ENCODE peak calls at places on chromosomes 2 and 18, in five cellular contexts. Q, D, Y, P and V are unnamed samples. For H3K4me1 and H3K27me3, the result is how much of the 10 kb centered on the place peaks cover.

GRCh38 chr18:62736077-62736476 is 20.7 kb downstream of the PHLPP1 start:
- DNase-seq in Q (no peak), P (no peak), Y (no peak), D (no peak), V (no peak)

GRCh38 chr18:46199515-46200147 is 95.4 kb downstream of the HAUS1 start:
- DNase-seq in Y (no peak), Q (peak), D (peak), P (no peak), V (no peak)

GRCh38 chr2:202361133-202361532 is 15.0 kb upstream of the BMPR2 start:
- DNase-seq in D (peak), Q (peak), Y (no peak), P (no peak), V (no peak)

GRCh38 chr2:197496695-197497094 is 2.9 kb downstream of the HSPD1 start:
- DNase-seq in P (no peak), Q (no peak), Y (no peak), D (no peak), V (no peak)

GRCh38 chr2:196927318-196928225 is 1.1 kb upstream of the PGAP1 start:
- DNase-seq in D (peak), Y (no peak), P (no peak), Q (peak), V (no peak)

GRCh38 chr2:142100967-142101366 is 29.8 kb downstream of the LRP1B start:
- DNase-seq in P (no peak), D (peak), Q (no peak), Y (no peak), V (no peak)

GRCh38 chr18:820591-821170 is 8.6 kb upstream of the YES1 start:
- DNase-seq in Q (no peak), P (no peak), D (no peak), Y (no peak), V (no peak)

GRCh38 chr2:71938659-71939587 is 208.7 kb downstream of the CYP26B1 start:
- DNase-seq in D (no peak), Q (no peak), Y (no peak), P (no peak), V (peak)

GRCh38 chr2:17615728-17616351 is 75.3 kb downstream of the VSNL1 start:
- DNase-seq in Q (peak), D (peak), P (no peak), Y (no peak), V (no peak)

GRCh38 chr2:146927080-146927714 is 917.6 kb upstream of the ACVR2A start:
- DNase-seq in P (no peak), Q (peak), D (peak), Y (peak), V (no peak)

GRCh38 chr2:27305516-27305915 is 2.7 kb downstream of the UCN start:
- DNase-seq in P (no peak), Q (no peak), D (no peak), Y (no peak), V (no peak)

GRCh38 chr18:57435851-57436192 is 648 bp downstream of the ONECUT2 start:
- DNase-seq in Y (no peak), P (no peak), D (no peak), Q (no peak), V (no peak)

GRCh38 chr18:50797147-50797546 is 22.7 kb downstream of the MRO start:
- DNase-seq in P (no peak), Q (no peak), Y (no peak), D (no peak), V (no peak)

GRCh38 chr2:200788129-200788718 is 23.5 kb upstream of the BZW1 start:
- DNase-seq in P (no peak), Q (peak), D (peak), Y (no peak), V (no peak)

GRCh38 chr18:57863706-57864105 is 60.6 kb upstream of the ATP8B1 start:
- DNase-seq in Y (no peak), P (no peak), Q (peak), D (no peak), V (no peak)

GRCh38 chr2:47282621-47283272 is 120.2 kb upstream of the MSH2 start:
- DNase-seq in P (no peak), D (no peak), Q (no peak), Y (no peak), V (no peak)

GRCh38 chr2:101150306-101151140 is 659 bp downstream of the TBC1D8 start:
- DNase-seq in D (peak), Y (peak), Q (peak), P (no peak), V (no peak)

GRCh38 chr2:216643986-216644662 is 10.9 kb downstream of the IGFBP2 start:
- DNase-seq in Q (peak), P (no peak), D (no peak), Y (no peak), V (peak)

GRCh38 chr2:204477358-204477950 is 67.8 kb upstream of the PARD3B start:
- DNase-seq in D (no peak), P (no peak), Q (peak), Y (no peak), V (no peak)

GRCh38 chr18:41674466-41674865 is 280.6 kb upstream of the PIK3C3 start:
- DNase-seq in P (no peak), Q (no peak), Y (no peak), D (no peak), V (no peak)

GRCh38 chr2:207285451-207285771 is 119.7 kb upstream of the KLF7 start:
- DNase-seq in Y (no peak), P (no peak), Q (no peak), D (no peak), V (no peak)

GRCh38 chr2:26268184-26268583 is 23.4 kb downstream of the HADHB start:
- DNase-seq in Y (no peak), P (no peak), Q (peak), D (peak), V (no peak)

GRCh38 chr2:7725132-7725849 is 808.1 kb downstream of the RNF144A start:
- DNase-seq in Q (peak), Y (no peak), P (no peak), D (no peak), V (no peak)

GRCh38 chr18:57921708-57922107 is 118.6 kb upstream of the ATP8B1 start:
- DNase-seq in P (no peak), Q (peak), D (no peak), Y (no peak), V (no peak)

GRCh38 chr2:18750662-18751554 is 161.5 kb upstream of the NT5C1B start:
- DNase-seq in Q (peak), D (peak), P (no peak), Y (no peak), V (no peak)

GRCh38 chr2:73418343-73418742 is 32.7 kb downstream of the ALMS1 start:
- DNase-seq in Y (peak), Q (peak), D (peak), P (no peak), V (peak)

GRCh38 chr2:239381709-239382134 is 19.1 kb downstream of the HDAC4 start:
- DNase-seq in Q (no peak), Y (peak), D (no peak), P (no peak), V (no peak)

GRCh38 chr2:105299290-105299689 is 30.2 kb downstream of the TGFBRAP1 start:
- DNase-seq in Q (no peak), D (no peak), Y (no peak), P (no peak), V (no peak)

GRCh38 chr2:187918996-187919821 is 365.0 kb upstream of the TFPI start:
- DNase-seq in D (no peak), Y (no peak), P (no peak), Q (no peak), V (no peak)

GRCh38 chr2:96554293-96555145 is 18.0 kb downstream of the ARID5A start:
- DNase-seq in P (peak), D (peak), Y (peak), Q (peak), V (peak)

GRCh38 chr18:62716679-62717058 is 1.3 kb downstream of the PHLPP1 start:
- DNase-seq in Q (peak), Y (peak), D (peak), P (peak), V (peak)

GRCh38 chr2:55156326-55156725 is 75.8 kb downstream of the CLHC1 start:
- DNase-seq in Y (no peak), D (peak), P (no peak), Q (peak), V (no peak)

GRCh38 chr2:224401641-224402342 is at the start of gene FAM124B:
- DNase-seq in P (peak), D (no peak), Y (peak), Q (peak), V (peak)

DNA sequence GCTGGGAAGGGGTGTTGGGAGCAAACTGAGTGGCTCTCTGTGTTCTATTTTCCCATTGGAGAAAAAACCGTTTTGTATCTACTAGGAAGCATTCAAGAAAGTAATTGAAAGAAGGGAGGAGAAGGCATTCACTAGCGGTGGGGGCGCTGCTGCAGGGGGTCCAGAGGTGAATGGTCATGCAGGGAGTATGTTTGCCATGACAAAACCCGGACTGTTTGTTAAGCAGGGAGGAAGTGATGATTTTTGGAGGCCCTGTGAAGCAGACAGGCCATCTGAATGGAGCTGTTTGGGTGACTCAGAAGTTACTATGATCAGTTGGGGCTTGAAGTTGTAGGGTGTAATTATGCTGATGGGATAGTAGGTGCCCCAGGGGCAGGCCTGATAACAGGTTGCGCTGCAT is 7.0 kb downstream of the TAF4B start:
- DNase-seq in Y (no peak), Q (no peak), D (no peak), P (no peak), V (no peak)
- H3K4me1 ChIP-seq in Y (under half), Q (under half), D (under half), P (under half), V (under half)

GRCh38 chr2:137964859-137965459 is 686 bp downstream of the HNMT start:
- DNase-seq in Y (no peak), P (no peak), D (no peak), Q (no peak), V (no peak)
- H3K27me3 ChIP-seq in Y (under half), P (under half), D (under half), Q (under half), V (under half)

DNA sequence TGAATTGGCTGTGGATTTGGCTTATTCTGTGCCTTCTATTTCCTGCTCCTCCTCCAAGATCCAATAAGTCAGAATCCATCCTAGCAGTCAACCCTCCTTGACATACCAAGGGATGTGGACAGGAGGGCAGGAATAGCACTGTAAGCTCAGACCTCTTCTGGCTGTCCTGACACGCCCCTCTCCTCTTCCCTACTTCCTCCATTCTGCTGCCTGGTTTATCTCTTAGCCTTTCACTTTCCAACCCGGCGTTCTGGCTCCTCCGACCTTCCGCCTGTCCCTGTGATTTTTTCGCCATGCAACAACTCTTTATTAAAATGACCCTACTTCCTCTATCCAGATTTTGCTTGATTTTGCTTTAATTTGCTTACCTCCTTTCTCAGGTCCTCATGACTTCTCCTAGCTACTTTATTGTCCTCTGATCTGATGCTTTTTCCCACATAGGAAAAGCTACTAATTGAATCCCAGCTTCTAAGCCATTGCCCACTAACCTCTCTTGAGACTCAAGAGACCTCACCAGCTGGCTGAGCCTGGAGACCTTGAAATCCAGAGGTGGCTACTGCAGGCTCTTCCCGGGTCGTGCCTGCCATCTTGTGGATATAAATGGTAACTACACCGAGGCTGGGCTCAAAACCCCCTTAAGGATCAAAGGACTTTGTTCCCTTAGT is 139.6 kb downstream of the AKAIN1 start:
- DNase-seq in P (no peak), D (peak), Q (peak), Y (peak), V (peak)
- H3K4me1 ChIP-seq in P (under half), D (under half), Q (under half), Y (under half), V (under half)

DNA sequence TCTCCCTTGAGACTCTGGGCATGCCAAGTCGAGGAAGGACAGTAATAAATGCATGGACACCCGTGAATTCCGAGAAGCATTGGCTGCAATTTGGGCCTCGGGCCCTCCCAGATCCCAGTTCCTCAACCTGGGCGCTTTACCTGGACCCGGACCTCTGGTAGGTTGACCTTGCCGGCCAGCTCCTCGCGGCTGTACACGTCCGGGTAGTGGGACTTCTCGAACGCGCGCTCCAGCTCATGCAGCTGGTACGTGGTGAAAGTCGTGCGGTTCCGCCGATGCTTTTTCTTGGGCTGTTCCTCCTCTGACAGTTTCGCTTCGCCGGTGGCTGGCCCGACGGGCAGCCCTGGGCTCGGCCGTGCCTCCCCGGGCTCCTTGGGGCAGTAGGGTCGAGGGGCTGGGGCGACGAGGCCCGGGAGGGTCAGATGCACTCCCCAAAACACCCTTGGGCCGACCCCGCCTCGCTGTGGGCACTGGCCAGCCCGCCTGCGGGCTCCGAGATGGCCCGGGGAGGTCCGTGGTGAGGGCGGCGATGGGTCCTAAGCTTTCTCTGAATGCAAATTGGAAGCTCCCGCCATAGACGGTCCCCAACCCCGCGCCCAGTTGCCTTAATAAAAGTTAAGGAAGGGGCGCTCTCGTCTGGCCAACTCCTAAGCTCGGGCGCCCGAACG is 899 bp downstream of the RAX start:
- DNase-seq in Y (no peak), D (peak), P (no peak), Q (peak), V (no peak)
- H3K27me3 ChIP-seq in Y (half or more), D (half or more), P (half or more), Q (half or more), V (under half)